ENCODE peak calls at places on chromosomes 3 and 15, in four cellular contexts. O is hypothalamus, X is 8988T, T is T-helper 9 cell. U is an unnamed sample.

GRCh38 chr3:194286747-194287146 is 64.4 kb downstream of the CPN2 start:
- DNase-seq in O (no peak), X (no peak), T (no peak), U (no peak)

GRCh38 chr15:42495361-42496212 is at the start of gene SNAP23:
- DNase-seq in O (peak; percentile 90), X (peak; percentile 85), T (peak; percentile 69), U (peak; percentile 97)

GRCh38 chr3:37198996-37199395 is 24.6 kb upstream of the LRRFIP2 start:
- DNase-seq in O (no peak), X (no peak), T (no peak), U (no peak)

GRCh38 chr3:65166531-65166930 is 478.7 kb upstream of the ADAMTS9 start:
- DNase-seq in O (no peak), X (no peak), T (no peak), U (no peak)

GRCh38 chr3:187291512-187292132 is at the start of gene MASP1:
- DNase-seq in O (peak; percentile 23), X (no peak), T (no peak), U (no peak)

GRCh38 chr3:115788921-115789470 is 165.7 kb downstream of the GAP43 start:
- DNase-seq in O (no peak), X (no peak), T (no peak), U (no peak)

GRCh38 chr3:43102773-43103480 is 3.0 kb downstream of the POMGNT2 start:
- DNase-seq in O (no peak), X (no peak), T (no peak), U (peak; percentile 37)

GRCh38 chr3:122265937-122266336 is 59.1 kb upstream of the CSTA start:
- DNase-seq in O (no peak), X (no peak), T (no peak), U (no peak)

GRCh38 chr15:95918525-95918924 is 412.0 kb upstream of the NR2F2 start:
- DNase-seq in O (no peak), X (no peak), T (no peak), U (no peak)

GRCh38 chr3:8851703-8852102 is 82.3 kb upstream of the OXTR start:
- DNase-seq in O (no peak), X (no peak), T (no peak), U (peak; percentile 73)

GRCh38 chr3:178711753-178712152 is 175.5 kb downstream of the KCNMB2 start:
- DNase-seq in O (no peak), X (no peak), T (no peak), U (no peak)

GRCh38 chr3:171039674-171040073 is 13.2 kb upstream of the SLC2A2 start:
- DNase-seq in O (no peak), X (no peak), T (no peak), U (no peak)

GRCh38 chr15:88131937-88132336 is 124.6 kb downstream of the NTRK3 start:
- DNase-seq in O (no peak), X (no peak), T (no peak), U (no peak)

GRCh38 chr3:87045473-87045872 is 54.5 kb upstream of the VGLL3 start:
- DNase-seq in O (no peak), X (no peak), T (no peak), U (no peak)

GRCh38 chr3:85594648-85595047 is 635.9 kb downstream of the CADM2 start:
- DNase-seq in O (no peak), X (no peak), T (no peak), U (no peak)

GRCh38 chr3:177041021-177041729 is 156.1 kb downstream of the TBL1XR1 start:
- DNase-seq in O (peak; percentile 42), X (no peak), T (no peak), U (peak; percentile 86)

GRCh38 chr3:53225181-53225580 is 30.6 kb downstream of the TKT start:
- DNase-seq in O (no peak), X (peak; percentile 11), T (no peak), U (no peak)

GRCh38 chr15:81939604-81940440 is 106.0 kb downstream of the MEX3B start:
- DNase-seq in O (no peak), X (no peak), T (no peak), U (peak; percentile 56)

GRCh38 chr15:89790661-89791060 is 14.5 kb downstream of the MESP2 start:
- DNase-seq in O (no peak), X (no peak), T (no peak), U (no peak)

GRCh38 chr3:187753516-187753915 is 8.2 kb upstream of the BCL6 start:
- DNase-seq in O (no peak), X (no peak), T (no peak), U (no peak)

GRCh38 chr15:91055548-91056331 is 33.3 kb upstream of the VPS33B start:
- DNase-seq in O (peak; percentile 59), X (peak; percentile 39), T (no peak), U (peak; percentile 69)

GRCh38 chr15:39461536-39462140 is 119.2 kb upstream of the THBS1 start:
- DNase-seq in O (no peak), X (no peak), T (no peak), U (peak; percentile 58)

GRCh38 chr15:77983091-77983707 is 94.3 kb downstream of the TBC1D2B start:
- DNase-seq in O (no peak), X (no peak), T (no peak), U (no peak)

GRCh38 chr3:106510206-106510605 is 641.4 kb upstream of the CBLB start:
- DNase-seq in O (no peak), X (no peak), T (no peak), U (no peak)

GRCh38 chr3:51961607-51962569 is 5.4 kb downstream of the PCBP4 start:
- DNase-seq in O (no peak), X (no peak), T (no peak), U (no peak)

U was measured in cardiac muscle cell.